ENCODE peak calls at places on chromosomes 3 and 15, in five cellular contexts. H is ecto neural progenitor cell, J is breast epithelium, G is uterus, W is NAMALWA. O is an unnamed sample.

GRCh38 chr3:147407495-147408179 is 1.3 kb upstream of the ZIC4 start:
- DNase-seq in W (no peak), G (no peak), H (peak), J (no peak), O (no peak)

GRCh38 chr3:114649331-114649730 is 355.5 kb downstream of the TIGIT start:
- DNase-seq in W (no peak), G (no peak), H (no peak), J (no peak), O (no peak)

GRCh38 chr3:52434491-52435115 is 10.3 kb downstream of the SEMA3G start:
- DNase-seq in W (no peak), J (no peak), H (no peak), G (no peak), O (no peak)

GRCh38 chr3:128075516-128076464 is 23.6 kb downstream of the SEC61A1 start:
- DNase-seq in W (peak), G (peak), J (peak), H (peak), O (peak)

GRCh38 chr15:25793354-25794050 is 69.6 kb downstream of the ATP10A start:
- DNase-seq in J (no peak), H (peak), G (no peak), W (peak), O (no peak)

GRCh38 chr15:70584838-70585706 is 178.3 kb downstream of the UACA start:
- DNase-seq in G (no peak), J (no peak), W (peak), H (peak), O (no peak)

GRCh38 chr3:194548346-194549321 is 61.8 kb upstream of the ATP13A3 start:
- DNase-seq in J (no peak), W (no peak), G (no peak), H (no peak), O (no peak)

GRCh38 chr15:69338535-69339213 is 40.0 kb downstream of the PAQR5 start:
- DNase-seq in G (no peak), W (no peak), J (no peak), H (peak), O (no peak)

GRCh38 chr3:174169736-174170135 is 689.4 kb upstream of the NAALADL2 start:
- DNase-seq in W (no peak), J (no peak), H (no peak), G (no peak), O (no peak)

GRCh38 chr3:117734431-117734830 is 1024.9 kb downstream of the TUSC7 start:
- DNase-seq in H (no peak), W (no peak), G (no peak), J (no peak), O (no peak)

GRCh38 chr3:61315874-61316273 is 64.6 kb upstream of the FHIT start:
- DNase-seq in W (no peak), G (no peak), H (peak), J (no peak), O (no peak)

GRCh38 chr3:70702132-70702531 is 389.7 kb upstream of the MDFIC2 start:
- DNase-seq in G (no peak), J (no peak), H (no peak), W (no peak), O (no peak)

GRCh38 chr3:5428607-5429516 is 241.4 kb downstream of the EDEM1 start:
- DNase-seq in J (no peak), H (no peak), W (no peak), G (no peak), O (no peak)

GRCh38 chr3:64295594-64295993 is 70.3 kb upstream of the PRICKLE2 start:
- DNase-seq in H (no peak), W (no peak), J (peak), G (peak), O (no peak)

GRCh38 chr15:48582472-48583235 is 62.9 kb downstream of the FBN1 start:
- DNase-seq in G (no peak), W (no peak), H (no peak), J (no peak), O (no peak)

GRCh38 chr3:160480931-160481330 is 31.3 kb upstream of the TRIM59 start:
- DNase-seq in J (no peak), G (no peak), H (no peak), W (no peak), O (no peak)

GRCh38 chr15:63353887-63354286 is 27.8 kb downstream of the CA12 start:
- DNase-seq in W (no peak), J (no peak), G (no peak), H (no peak), O (no peak)

GRCh38 chr3:124780767-124781485 is 50.7 kb downstream of the UMPS start:
- DNase-seq in H (peak), G (peak), J (peak), W (no peak), O (peak)

GRCh38 chr3:161939919-161940693 is 443.5 kb downstream of the OTOL1 start:
- DNase-seq in G (no peak), J (no peak), W (no peak), H (no peak), O (no peak)

GRCh38 chr3:123807820-123808219 is 76.3 kb downstream of the MYLK start:
- DNase-seq in G (peak), H (no peak), J (peak), W (no peak), O (peak)

GRCh38 chr15:38609097-38609738 is 44.6 kb upstream of the RASGRP1 start:
- DNase-seq in G (no peak), W (no peak), J (no peak), H (no peak), O (no peak)

GRCh38 chr3:69297525-69297924 is 88.4 kb downstream of the FRMD4B start:
- DNase-seq in H (no peak), G (no peak), J (no peak), W (no peak), O (no peak)

GRCh38 chr3:123949606-123950005 is 11.4 kb downstream of the CCDC14 start:
- DNase-seq in J (no peak), G (no peak), W (no peak), H (no peak), O (no peak)

GRCh38 chr3:23162939-23163338 is 40.2 kb upstream of the UBE2E2 start:
- DNase-seq in G (no peak), W (peak), J (no peak), H (no peak), O (no peak)

GRCh38 chr15:22952826-22953579 is 27.2 kb downstream of the CYFIP1 start:
- DNase-seq in W (no peak), H (no peak), G (no peak), J (no peak), O (no peak)

GRCh38 chr15:30956216-30956803 is 35.1 kb downstream of the MTMR10 start:
- DNase-seq in H (no peak), G (no peak), W (no peak), J (no peak), O (no peak)

GRCh38 chr3:118886708-118887107 is 147.9 kb downstream of the IGSF11 start:
- DNase-seq in W (no peak), H (no peak), J (no peak), G (no peak), O (no peak)

GRCh38 chr15:43702701-43703433 is 9.2 kb downstream of the CKMT1A start:
- DNase-seq in W (no peak), H (no peak), J (no peak), G (no peak), O (no peak)

GRCh38 chr3:17204049-17204650 is 319.4 kb downstream of the PLCL2 start:
- DNase-seq in G (no peak), J (no peak), H (no peak), W (no peak), O (no peak)

GRCh38 chr3:183254816-183255730 is 2.0 kb downstream of the B3GNT5 start:
- DNase-seq in G (no peak), W (no peak), H (no peak), J (no peak), O (no peak)

GRCh38 chr15:63478243-63478642 is 26.1 kb upstream of the USP3 start:
- DNase-seq in J (no peak), W (no peak), G (no peak), H (no peak), O (no peak)

GRCh38 chr15:38406451-38406850 is 47.5 kb upstream of the FAM98B start:
- DNase-seq in H (no peak), W (no peak), J (no peak), G (no peak), O (no peak)

GRCh38 chr15:65374831-65375401 is 2.9 kb downstream of the IGDCC3 start:
- DNase-seq in G (no peak), H (peak), W (no peak), J (no peak), O (no peak)

GRCh38 chr3:4935347-4935746 is 43.9 kb upstream of the BHLHE40 start:
- DNase-seq in H (no peak), J (no peak), G (no peak), W (no peak), O (no peak)

GRCh38 chr3:29280675-29281264 is at the start of gene RBMS3:
- DNase-seq in G (peak), H (peak), W (peak), J (peak), O (peak)

GRCh38 chr3:61444794-61445193 is 116.6 kb upstream of the PTPRG start:
- DNase-seq in H (no peak), W (no peak), G (no peak), J (no peak), O (no peak)

GRCh38 chr3:102174312-102174712 is 260.5 kb upstream of the ZPLD1 start:
- DNase-seq in W (no peak), H (no peak), J (no peak), G (no peak), O (no peak)

GRCh38 chr15:90086868-90087268 is 15.4 kb downstream of the IDH2 start:
- DNase-seq in J (no peak), W (peak), G (no peak), H (no peak), O (no peak)

GRCh38 chr3:73341272-73341671 is 279.8 kb downstream of the EBLN2 start:
- DNase-seq in H (no peak), G (no peak), J (no peak), W (no peak), O (no peak)